ENCODE peak calls at places on chromosomes 6 and 20, in four cellular contexts. U, L, V and E are unnamed samples.

GRCh38 chr20:33178726-33179125 is 10.8 kb downstream of the BPIFA2 start:
- DNase-seq in U (no peak), L (peak; percentile 55), V (no peak), E (no peak)

GRCh38 chr6:21426841-21427490 is 166.6 kb upstream of the SOX4 start:
- DNase-seq in L (no peak), V (peak; percentile 62), U (no peak), E (no peak)

GRCh38 chr6:43393597-43393996 is 24.1 kb upstream of the ZNF318 start:
- DNase-seq in V (no peak), L (no peak), U (no peak), E (no peak)

GRCh38 chr6:139742671-139743070 is 368.2 kb upstream of the CITED2 start:
- DNase-seq in V (no peak), L (no peak), U (no peak), E (no peak)

GRCh38 chr6:88141641-88142298 is 24.4 kb downstream of the CNR1 start:
- DNase-seq in U (no peak), V (no peak), L (no peak), E (no peak)

GRCh38 chr6:119273799-119274595 is 75.6 kb downstream of the MAN1A1 start:
- DNase-seq in L (no peak), U (no peak), V (peak; percentile 95), E (no peak)

GRCh38 chr6:7542878-7543394 is 1.5 kb downstream of the DSP start:
- DNase-seq in V (peak; percentile 26), U (peak; percentile 88), L (peak; percentile 68), E (peak; percentile 14)

GRCh38 chr6:52065621-52066020 is 21.8 kb downstream of the PKHD1 start:
- DNase-seq in U (no peak), L (no peak), V (no peak), E (no peak)

GRCh38 chr6:39294899-39295298 is 19.3 kb downstream of the KCNK17 start:
- DNase-seq in U (no peak), L (no peak), V (no peak), E (no peak)

GRCh38 chr6:118844915-118845314 is 49.0 kb upstream of the ASF1A start:
- DNase-seq in L (no peak), U (no peak), V (no peak), E (no peak)

GRCh38 chr6:157405986-157406385 is 25.0 kb downstream of the ZDHHC14 start:
- DNase-seq in U (no peak), L (no peak), V (peak; percentile 70), E (no peak)

GRCh38 chr6:26232306-26232949 is 132.6 kb upstream of the BTN3A2 start:
- DNase-seq in V (no peak), L (no peak), U (no peak), E (no peak)

GRCh38 chr20:2104236-2104635 is 2.6 kb downstream of the STK35 start:
- DNase-seq in L (no peak), V (no peak), U (no peak), E (no peak)

GRCh38 chr6:146911635-146912034 is 292.6 kb upstream of the STXBP5 start:
- DNase-seq in U (no peak), L (no peak), V (no peak), E (no peak)

GRCh38 chr6:146912730-146913680 is 291.2 kb upstream of the STXBP5 start:
- DNase-seq in L (no peak), U (no peak), V (peak; percentile 60), E (no peak)

GRCh38 chr6:146915671-146916127 is 288.5 kb upstream of the STXBP5 start:
- DNase-seq in L (no peak), V (peak; percentile 44), U (no peak), E (no peak)

GRCh38 chr6:146914563-146915483 is 289.4 kb upstream of the STXBP5 start:
- DNase-seq in L (no peak), V (peak; percentile 97), U (no peak), E (no peak)

DNA sequence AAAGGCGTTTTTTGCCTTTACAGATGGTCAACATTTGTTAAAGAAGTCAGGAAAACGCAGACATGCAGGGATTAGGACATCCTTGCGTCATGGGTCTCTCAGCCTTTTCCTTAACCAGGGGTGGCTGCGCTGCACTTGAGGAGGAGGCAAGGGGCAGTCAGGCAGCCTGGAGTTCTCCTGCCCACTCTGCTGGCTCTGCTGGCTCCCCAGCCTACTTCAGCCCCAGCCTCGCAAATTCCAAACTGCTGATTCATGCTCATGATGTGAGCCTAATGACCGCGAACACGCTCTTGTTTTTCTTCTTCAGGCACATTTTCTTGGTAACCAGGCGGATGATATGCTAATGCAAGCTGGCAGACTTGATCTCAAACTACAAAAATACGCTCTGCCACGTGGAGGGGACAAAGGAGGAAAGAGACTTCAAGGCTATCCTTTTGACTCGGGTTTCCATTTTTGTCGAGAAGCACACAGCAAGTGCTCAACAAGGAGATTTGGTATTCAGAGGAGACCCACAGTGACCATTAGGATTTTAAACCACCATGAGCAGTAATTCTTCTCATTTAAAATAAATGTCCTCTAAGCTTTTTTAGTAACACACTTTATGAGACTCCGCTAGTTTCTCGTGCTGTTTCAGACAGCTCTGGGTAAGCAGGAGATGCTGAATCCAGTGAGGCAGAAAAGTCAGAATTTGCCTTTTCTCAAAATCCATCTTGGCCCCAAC is 290.2 kb upstream of the STXBP5 start:
- DNase-seq in L (peak; percentile 51), V (peak; percentile 99), U (peak; percentile 22), E (peak; percentile 31)
- TF ChIP-seq CTCF in L (no peak), V (peak; percentile 16), U (no peak), E (no peak)

DNA sequence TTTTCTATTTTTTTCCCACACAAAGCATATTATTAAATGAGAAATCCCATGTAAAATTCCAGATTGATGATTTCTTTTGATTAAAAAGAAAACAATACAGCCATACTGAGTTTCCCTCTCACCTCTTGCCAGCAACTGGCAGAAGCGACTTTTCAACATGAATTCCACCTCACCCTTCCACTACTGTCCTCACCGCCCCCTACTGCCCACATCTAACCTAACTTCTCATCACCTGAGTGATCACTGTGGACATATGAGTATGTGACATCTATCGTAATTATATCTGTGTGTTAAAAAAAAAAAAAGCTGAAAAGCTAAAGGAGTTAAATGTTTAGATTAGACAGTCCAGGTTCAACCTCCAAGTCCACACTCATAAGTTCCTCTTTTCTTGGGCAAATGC is 528.6 kb downstream of the PRKN start:
- DNase-seq in U (no peak), V (no peak), L (peak; percentile 19), E (no peak)
- TF ChIP-seq CTCF in U (no peak), V (no peak), L (no peak), E (no peak)

DNA sequence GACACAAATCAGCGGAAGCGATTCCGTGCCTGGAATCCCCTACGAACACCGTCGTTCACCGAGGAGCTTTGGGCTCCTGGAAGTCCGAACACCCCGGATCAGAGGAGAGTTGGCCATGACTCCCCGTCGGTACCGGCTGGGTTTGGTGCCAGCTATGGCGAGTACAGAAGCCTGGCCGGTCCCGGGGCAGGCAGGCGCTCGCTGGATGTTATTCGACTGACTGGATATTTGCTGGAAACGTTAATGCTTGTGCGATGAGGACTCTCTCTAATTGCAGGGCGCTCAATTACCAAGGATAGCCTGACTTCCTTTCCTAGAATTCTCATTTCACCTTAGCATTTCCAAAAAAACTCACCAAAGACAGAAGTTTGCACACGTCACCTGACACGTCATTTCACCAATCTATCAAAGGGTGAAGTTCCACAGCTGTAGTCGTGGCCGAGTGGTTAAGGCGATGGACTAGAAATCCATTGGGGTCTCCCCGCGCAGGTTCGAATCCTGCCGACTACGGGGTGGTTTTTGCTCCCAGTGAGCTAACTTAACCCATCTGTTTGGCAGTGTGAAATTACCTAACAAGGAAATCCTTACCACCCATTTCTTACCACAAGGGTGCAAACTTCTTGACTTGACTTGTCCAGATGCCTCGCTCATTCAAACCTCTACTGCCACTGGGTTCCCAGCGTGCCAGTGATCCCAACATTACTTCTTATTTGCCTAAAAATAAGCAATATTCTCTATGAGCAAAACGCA is 22.7 kb upstream of the ZNF184 start:
- DNase-seq in V (peak; percentile 79), U (no peak), L (peak; percentile 89), E (peak; percentile 56)
- TF ChIP-seq CTCF in V (no peak), U (no peak), L (no peak), E (peak; percentile 33)

DNA sequence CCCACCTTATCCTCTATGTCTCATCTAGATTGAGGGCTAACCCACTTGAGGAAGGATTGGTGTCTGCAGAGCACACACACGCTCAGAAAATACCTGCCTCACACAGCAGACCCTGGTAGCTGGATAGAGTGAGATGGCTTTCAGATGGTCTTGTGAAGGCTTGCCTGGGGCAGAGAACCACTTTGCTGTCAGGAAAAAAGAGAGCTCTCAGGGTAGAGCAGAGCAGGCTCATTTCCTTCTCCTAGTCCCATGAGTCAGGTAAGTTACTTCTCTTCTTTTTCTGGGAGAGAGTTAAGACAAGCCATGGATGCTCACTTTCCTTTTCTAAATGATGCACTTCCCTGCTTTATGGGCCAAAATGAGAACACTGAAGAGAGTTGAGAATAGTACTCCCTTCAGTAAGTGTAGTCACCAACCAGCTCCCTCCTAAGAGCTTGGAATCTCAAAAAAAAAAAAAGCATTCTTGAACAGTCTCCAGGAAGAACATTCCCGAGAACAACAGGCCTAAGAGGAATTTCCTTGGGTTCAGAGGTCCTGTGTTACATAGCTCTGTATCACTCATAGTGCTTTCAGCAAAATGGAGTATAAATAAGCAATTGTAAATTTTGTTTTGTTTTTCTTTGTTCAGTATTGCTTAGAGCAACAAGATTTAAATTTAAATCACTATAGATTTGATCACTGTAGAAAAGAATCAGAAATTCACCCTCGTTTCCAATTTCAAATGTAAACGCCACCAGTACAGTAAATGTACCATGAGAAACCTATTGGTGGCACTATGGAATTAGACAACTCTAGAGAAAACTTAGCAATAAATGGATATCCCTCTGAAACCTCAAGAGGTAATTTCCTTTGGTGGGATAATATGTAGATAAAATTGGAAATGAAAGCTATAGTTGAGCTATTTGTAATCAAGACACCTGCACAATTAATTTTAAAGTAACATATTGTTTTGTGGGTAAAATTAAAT is 530.3 kb downstream of the RFPL4B start:
- DNase-seq in V (peak; percentile 93), U (no peak), L (no peak), E (no peak)
- TF ChIP-seq CTCF in V (peak; percentile 29), U (no peak), L (no peak), E (no peak)

DNA sequence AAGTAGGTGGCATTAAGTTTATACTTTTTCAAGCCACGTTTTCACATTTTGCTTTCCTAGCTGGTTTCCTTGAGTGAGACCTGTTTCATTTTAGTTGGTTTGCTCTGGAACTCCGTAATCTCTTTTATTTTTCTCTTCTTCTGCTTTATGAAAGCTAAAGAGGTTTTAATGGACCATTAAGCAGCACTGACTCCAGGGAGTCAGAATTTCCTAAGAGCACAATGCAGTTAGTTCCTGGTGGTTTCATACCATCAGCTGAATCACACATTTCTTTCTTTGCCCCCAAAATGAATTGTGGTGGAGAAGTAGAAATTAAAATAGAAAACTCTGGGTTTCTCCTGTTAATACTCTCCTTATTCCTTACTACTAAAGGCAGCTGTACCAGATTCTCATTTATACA is 3.4 kb downstream of the OPN5 start:
- DNase-seq in V (no peak), U (no peak), L (no peak), E (no peak)
- TF ChIP-seq CTCF in V (no peak), U (no peak), L (no peak), E (no peak)

GRCh38 chr6:19892250-19892649 is 55.1 kb downstream of the ID4 start:
- DNase-seq in V (no peak), L (peak; percentile 15), U (no peak), E (no peak)
- TF ChIP-seq CTCF in V (no peak), L (no peak), U (no peak), E (no peak)

GRCh38 chr6:70843328-70843918 is 113.4 kb downstream of the B3GAT2 start:
- DNase-seq in L (no peak), V (no peak), U (no peak), E (no peak)
- TF ChIP-seq CTCF in L (no peak), V (no peak), U (peak; percentile 38), E (no peak)